ENCODE peak calls at places on chromosomes 12 and 14, in eight cellular contexts. R, I, T, K, A, X, F and U are unnamed samples.

GRCh38 chr14:96072746-96073145 is 33.6 kb downstream of the C14orf132 start:
- DNase-seq in F (no peak), K (no peak), A (no peak), R (no peak), I (no peak), T (no peak), X (no peak), U (no peak)

GRCh38 chr12:91194500-91194899 is 11.9 kb upstream of the DCN start:
- DNase-seq in I (no peak), K (no peak), F (no peak), R (no peak), A (peak), X (no peak), T (peak), U (no peak)

GRCh38 chr12:117968826-117969659 is at the start of gene KSR2:
- DNase-seq in K (peak), R (no peak), X (peak), T (peak), A (peak), F (no peak), I (peak), U (peak)

GRCh38 chr12:2959508-2960431 is 573 bp downstream of the TEAD4 start:
- DNase-seq in A (peak), I (peak), K (no peak), R (peak), T (peak), X (peak), F (peak), U (peak)

GRCh38 chr12:89451876-89452275 is 72.7 kb downstream of the GALNT4 start:
- DNase-seq in R (no peak), I (no peak), T (peak), F (no peak), A (peak), X (no peak), K (no peak), U (peak)

GRCh38 chr14:71438684-71439083 is 493.5 kb upstream of the RGS6 start:
- DNase-seq in I (no peak), R (no peak), F (no peak), K (no peak), X (no peak), A (peak), T (peak), U (no peak)

GRCh38 chr12:22856120-22856699 is 231.2 kb downstream of the ETNK1 start:
- DNase-seq in K (peak), R (no peak), T (peak), I (no peak), X (peak), A (peak), F (no peak), U (peak)

GRCh38 chr14:66380143-66380542 is 106.0 kb upstream of the CCDC196 start:
- DNase-seq in I (no peak), K (no peak), X (no peak), F (no peak), R (no peak), T (peak), A (peak), U (no peak)

GRCh38 chr14:23076785-23077408 is 18.0 kb downstream of the ACIN1 start:
- DNase-seq in I (no peak), A (peak), T (peak), X (no peak), F (no peak), R (no peak), K (no peak), U (peak)

GRCh38 chr12:56126732-56127239 is 1.3 kb upstream of the ESYT1 start:
- DNase-seq in F (no peak), T (no peak), R (no peak), X (no peak), I (peak), A (no peak), K (no peak), U (no peak)

GRCh38 chr12:46524778-46525177 is 152.2 kb upstream of the SLC38A2 start:
- DNase-seq in X (no peak), I (no peak), A (peak), T (peak), F (no peak), K (no peak), R (peak), U (peak)

GRCh38 chr14:105883066-105884005 is 357.0 kb downstream of the TMEM121 start:
- DNase-seq in A (no peak), X (no peak), K (no peak), I (no peak), R (peak), F (peak), T (no peak), U (peak)

GRCh38 chr12:110844551-110845395 is 2.0 kb upstream of the CCDC63 start:
- DNase-seq in K (no peak), F (no peak), T (peak), I (peak), A (peak), X (no peak), R (peak), U (no peak)

GRCh38 chr14:71423481-71423880 is 508.7 kb upstream of the RGS6 start:
- DNase-seq in F (no peak), X (no peak), T (no peak), I (no peak), R (no peak), A (no peak), K (no peak), U (no peak)

GRCh38 chr14:99055816-99056215 is 216.2 kb downstream of the BCL11B start:
- DNase-seq in A (no peak), T (no peak), X (no peak), R (no peak), I (no peak), F (no peak), K (no peak), U (no peak)

GRCh38 chr14:85583311-85583710 is 53.4 kb downstream of the FLRT2 start:
- DNase-seq in R (no peak), F (no peak), K (no peak), T (no peak), I (no peak), X (no peak), A (no peak), U (no peak)

GRCh38 chr12:47458273-47458672 is 247.6 kb downstream of the RPAP3 start:
- DNase-seq in R (no peak), F (no peak), A (peak), T (peak), X (no peak), K (peak), I (no peak), U (no peak)

GRCh38 chr12:127550271-127550670 is 716.7 kb upstream of the TMEM132C start:
- DNase-seq in F (no peak), K (no peak), X (no peak), T (no peak), I (no peak), R (no peak), A (no peak), U (peak)

GRCh38 chr12:16359512-16360491 is 12.4 kb downstream of the MGST1 start:
- DNase-seq in I (no peak), X (peak), T (peak), K (peak), F (peak), R (peak), A (peak), U (peak)

GRCh38 chr12:122067966-122068365 is 10.6 kb upstream of the MLXIP start:
- DNase-seq in I (no peak), X (no peak), A (peak), R (peak), F (peak), K (no peak), T (peak), U (peak)

GRCh38 chr12:2054091-2055018 is 1.6 kb downstream of the CACNA1C start:
- DNase-seq in F (no peak), K (no peak), A (no peak), T (peak), I (no peak), X (no peak), R (no peak), U (no peak)

GRCh38 chr12:122951406-122951805 is 14.9 kb downstream of the ABCB9 start:
- DNase-seq in T (no peak), I (peak), X (no peak), K (peak), F (no peak), A (no peak), R (peak), U (peak)

GRCh38 chr14:106210650-106211049 is 684.3 kb downstream of the TMEM121 start:
- DNase-seq in F (no peak), A (no peak), K (no peak), X (no peak), R (no peak), I (peak), T (no peak), U (no peak)

GRCh38 chr12:6822461-6823135 is 977 bp downstream of the GPR162 start:
- DNase-seq in T (no peak), K (no peak), X (no peak), R (no peak), F (no peak), I (no peak), A (no peak), U (no peak)

GRCh38 chr12:6183689-6184441 is 16.3 kb upstream of the CD9 start:
- DNase-seq in F (no peak), A (peak), T (peak), K (no peak), I (no peak), R (no peak), X (no peak), U (no peak)

GRCh38 chr12:21651821-21652220 is 5.8 kb downstream of the LDHB start:
- DNase-seq in I (no peak), T (no peak), R (no peak), X (no peak), A (no peak), F (no peak), K (no peak), U (no peak)

GRCh38 chr14:74980746-74981661 is 21.7 kb upstream of the EIF2B2 start:
- DNase-seq in I (no peak), K (no peak), T (peak), F (no peak), A (peak), X (peak), R (no peak), U (peak)

GRCh38 chr12:75721231-75721641 is 209.8 kb upstream of the KRR1 start:
- DNase-seq in I (no peak), X (no peak), A (peak), T (peak), F (no peak), R (no peak), K (no peak), U (no peak)

GRCh38 chr14:46571970-46572369 is 79.6 kb downstream of the RPL10L start:
- DNase-seq in A (no peak), X (no peak), K (no peak), T (no peak), R (no peak), I (peak), F (no peak), U (peak)

GRCh38 chr12:47729233-47729632 is 3.9 kb upstream of the ENDOU start:
- DNase-seq in K (no peak), X (no peak), A (no peak), R (no peak), F (no peak), I (no peak), T (peak), U (peak)

GRCh38 chr14:61388173-61388975 is 67.0 kb downstream of the PRKCH start:
- DNase-seq in F (no peak), T (peak), R (no peak), K (peak), A (peak), I (peak), X (no peak), U (no peak)

GRCh38 chr14:61101803-61102548 is 120.9 kb downstream of the SLC38A6 start:
- DNase-seq in K (no peak), I (peak), F (no peak), X (no peak), T (peak), A (peak), R (no peak), U (no peak)

GRCh38 chr12:109722022-109722752 is 8.6 kb downstream of the FAM222A start:
- DNase-seq in I (no peak), T (no peak), R (no peak), K (no peak), A (no peak), F (no peak), X (no peak), U (no peak)

GRCh38 chr12:75446857-75447256 is 33.7 kb upstream of the GLIPR1 start:
- DNase-seq in A (peak), I (peak), R (no peak), T (peak), X (no peak), K (no peak), F (no peak), U (peak)

GRCh38 chr12:45757172-45757571 is 27.7 kb downstream of the ARID2 start:
- DNase-seq in F (no peak), R (no peak), T (no peak), K (no peak), I (no peak), A (no peak), X (no peak), U (no peak)

GRCh38 chr12:62967701-62968100 is 32.8 kb upstream of the PPM1H start:
- DNase-seq in K (no peak), I (no peak), X (no peak), A (no peak), R (no peak), F (no peak), T (no peak), U (no peak)

GRCh38 chr12:79844693-79845092 is 90.2 kb downstream of the PPP1R12A start:
- DNase-seq in K (peak), T (peak), I (peak), A (peak), X (peak), R (no peak), F (no peak), U (peak)

DNA sequence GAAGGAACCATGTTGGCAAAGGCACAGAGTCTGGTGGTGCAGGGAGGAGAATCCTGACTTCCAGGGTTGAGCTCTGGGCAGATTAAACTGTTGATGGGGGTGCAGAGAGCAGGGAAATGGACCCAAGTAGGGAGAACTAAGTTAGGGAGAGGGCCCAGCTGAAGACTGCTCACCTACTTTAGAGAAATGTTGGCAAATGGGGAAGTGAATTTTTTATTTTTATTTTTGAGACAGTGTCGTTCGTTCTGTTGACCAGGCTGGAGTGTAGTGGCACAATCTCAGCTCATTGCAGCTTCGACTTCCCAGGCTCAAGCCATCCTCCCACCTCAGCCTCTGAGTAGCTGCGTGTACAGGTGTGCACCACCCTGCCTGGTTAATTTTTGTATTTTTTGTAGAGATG is 32.1 kb upstream of the TUBA1A start:
- DNase-seq in A (no peak), F (no peak), K (no peak), I (no peak), X (no peak), T (no peak), R (no peak), U (no peak)
- H3K4me3 ChIP-seq in A (no peak), F (no peak), K (no peak), I (no peak), X (no peak), T (no peak), R (no peak), U (no peak)

DNA sequence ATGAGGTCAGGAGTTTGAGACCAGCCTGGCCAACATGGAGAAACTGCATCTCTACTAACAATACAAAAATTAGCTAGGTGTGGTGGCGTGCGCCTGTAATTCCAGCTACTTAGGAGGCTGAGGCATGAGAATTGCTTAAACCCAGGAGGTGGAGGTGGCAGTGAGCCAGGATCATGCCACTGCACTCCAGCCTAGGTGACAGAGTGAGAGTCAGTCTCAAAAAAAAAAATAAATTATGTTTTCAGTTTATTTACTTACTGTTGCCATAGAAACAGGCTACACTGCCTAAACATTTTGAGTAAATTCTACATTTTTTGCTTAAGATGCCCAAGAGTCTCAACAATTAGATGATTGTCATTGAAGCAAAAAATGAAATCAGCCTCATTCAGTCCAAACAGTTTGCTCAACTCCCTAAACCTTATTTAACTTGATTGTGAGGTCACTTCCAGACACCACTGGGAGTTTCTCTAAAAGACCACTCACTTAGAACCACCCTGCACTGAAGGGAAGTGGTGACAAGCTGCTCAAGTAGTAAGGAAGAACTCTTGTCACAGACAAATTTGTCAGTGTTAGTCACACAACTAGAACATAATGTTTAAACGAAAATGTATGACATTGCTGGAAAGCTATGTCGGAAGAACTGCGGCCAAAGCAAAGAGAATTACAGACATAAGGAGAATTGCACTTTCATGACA is 9.8 kb upstream of the GNPNAT1 start:
- DNase-seq in K (no peak), A (peak), F (no peak), I (no peak), T (peak), R (no peak), X (no peak), U (peak)
- H3K4me3 ChIP-seq in K (no peak), A (no peak), F (no peak), I (no peak), T (peak), R (no peak), X (no peak), U (no peak)

GRCh38 chr14:97977711-97978261 is 1180.6 kb downstream of the VRK1 start:
- DNase-seq in R (peak), A (peak), K (no peak), F (peak), X (no peak), I (no peak), T (peak), U (peak)

GRCh38 chr14:97975960-97976359 is 1178.8 kb downstream of the VRK1 start:
- DNase-seq in X (no peak), R (no peak), I (no peak), A (no peak), K (no peak), F (no peak), T (no peak), U (no peak)

GRCh38 chr14:97976861-97977260 is 1179.7 kb downstream of the VRK1 start:
- DNase-seq in X (no peak), I (no peak), T (no peak), K (no peak), A (no peak), F (no peak), R (no peak), U (no peak)

GRCh38 chr14:97978336-97978735 is 1181.2 kb downstream of the VRK1 start:
- DNase-seq in T (peak), I (no peak), F (peak), R (peak), X (no peak), K (peak), A (peak), U (peak)
- H3K4me3 ChIP-seq in T (no peak), I (no peak), F (peak), R (peak), X (no peak), K (no peak), A (no peak), U (no peak)

DNA sequence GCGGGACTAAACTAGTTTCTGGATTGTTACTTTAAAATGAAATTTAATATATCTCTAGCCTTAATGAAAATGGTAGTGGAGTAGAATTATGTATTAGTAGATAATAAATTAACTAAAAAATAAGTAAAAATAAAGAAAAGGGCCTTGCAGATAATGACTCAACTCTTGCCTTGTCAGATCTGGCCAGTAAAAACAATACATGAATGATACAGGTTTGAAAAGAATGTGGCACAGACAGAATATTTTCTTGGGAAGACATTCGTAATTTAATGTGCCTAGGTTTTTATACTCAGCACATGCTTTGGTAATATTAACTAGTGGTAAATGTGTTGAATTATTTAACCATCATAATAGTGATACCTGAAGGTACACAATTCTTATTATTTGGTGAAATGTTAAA is 28.3 kb downstream of the ATF7IP start:
- DNase-seq in K (no peak), F (no peak), A (no peak), I (no peak), T (peak), R (no peak), X (no peak), U (no peak)
- H3K4me3 ChIP-seq in K (no peak), F (no peak), A (no peak), I (no peak), T (no peak), R (peak), X (no peak), U (no peak)

GRCh38 chr14:73886449-73887115 is at the start of gene ZNF410:
- DNase-seq in R (peak), X (peak), A (peak), K (peak), F (peak), T (peak), I (peak), U (peak)

GRCh38 chr14:73888971-73889370 is 2.3 kb downstream of the ZNF410 start:
- DNase-seq in F (no peak), K (no peak), R (no peak), I (no peak), A (no peak), T (peak), X (no peak), U (no peak)

GRCh38 chr14:73887116-73887490 is 444 bp downstream of the ZNF410 start:
- DNase-seq in K (no peak), A (no peak), F (no peak), X (no peak), I (no peak), T (peak), R (no peak), U (no peak)

GRCh38 chr14:73887704-73888459 is 1.2 kb downstream of the ZNF410 start:
- DNase-seq in X (no peak), T (peak), R (no peak), I (peak), K (no peak), A (no peak), F (no peak), U (no peak)

DNA sequence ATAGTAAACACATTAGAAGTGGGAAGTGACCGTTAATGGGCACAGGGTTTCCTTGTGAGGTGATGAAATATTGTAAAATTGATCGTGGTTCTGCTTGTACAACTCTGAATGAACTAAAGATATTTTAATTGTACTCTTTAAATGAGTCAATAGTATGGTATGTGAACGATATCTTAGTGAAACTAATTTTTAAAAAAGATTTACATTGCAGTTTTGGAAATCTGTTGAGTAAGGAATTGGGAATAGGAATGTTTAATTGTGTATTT is 1.7 kb downstream of the ZNF410 start:
- DNase-seq in T (peak), X (no peak), F (no peak), R (no peak), K (no peak), A (peak), I (peak), U (peak)
- H3K4me3 ChIP-seq in T (peak), X (peak), F (no peak), R (no peak), K (peak), A (no peak), I (peak), U (peak)

DNA sequence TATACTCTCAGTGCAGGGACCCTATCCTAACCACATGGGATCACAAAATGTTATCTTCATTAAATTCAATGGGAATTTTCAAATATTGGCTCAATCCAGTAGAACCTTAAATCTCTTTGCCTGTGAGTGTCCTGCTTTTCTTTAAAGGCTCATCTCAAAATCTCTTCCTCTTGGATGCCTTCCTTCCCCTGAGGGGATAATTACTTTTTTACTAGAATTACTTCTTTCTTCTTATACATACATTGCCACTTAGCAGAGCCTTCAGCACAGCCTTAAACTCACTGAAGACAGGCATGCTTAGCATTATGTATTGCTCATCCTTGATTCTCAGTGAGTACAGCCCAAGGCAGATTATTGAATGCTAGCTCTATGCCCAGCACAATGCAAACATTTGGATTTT is 1918.0 kb upstream of the FLRT2 start:
- DNase-seq in T (no peak), I (no peak), X (no peak), F (no peak), K (no peak), R (no peak), A (no peak), U (no peak)
- H3K4me3 ChIP-seq in T (no peak), I (no peak), X (no peak), F (no peak), K (no peak), R (no peak), A (no peak), U (no peak)